ENCODE peak calls at places on chromosomes 5 and 9, in eight cellular contexts. One of them, this sample, is unnamed.

GRCh38 chr5:66518753-66519152 is 77.4 kb upstream of the MAST4 start:
- DNase-seq in ureter: no peak
- DNase-seq in progenitor cell of endocrine pancreas: no peak
- DNase-seq in Calu3: no peak
- DNase-seq in lung: no peak
- DNase-seq in HCT116: no peak
- DNase-seq in activated CD8-positive, alpha-beta memory T cell treated with anti-CD3 and anti-CD28 coated beads for 4 hours: no peak
- DNase-seq in NCI-H1417: no peak
- DNase-seq in this sample: no peak

GRCh38 chr9:23537192-23538059 is 288.6 kb downstream of the ELAVL2 start:
- DNase-seq in activated CD8-positive, alpha-beta memory T cell treated with anti-CD3 and anti-CD28 coated beads for 4 hours: no peak
- DNase-seq in Calu3: no peak
- DNase-seq in HCT116: no peak
- DNase-seq in progenitor cell of endocrine pancreas: no peak
- DNase-seq in lung: no peak
- DNase-seq in ureter: no peak
- DNase-seq in NCI-H1417: peak; percentile 37
- DNase-seq in this sample: peak; percentile 56

GRCh38 chr9:96299823-96300222 is 2.2 kb downstream of the HSD17B3 start:
- DNase-seq in Calu3: no peak
- DNase-seq in NCI-H1417: no peak
- DNase-seq in lung: no peak
- DNase-seq in progenitor cell of endocrine pancreas: no peak
- DNase-seq in HCT116: peak; percentile 16
- DNase-seq in activated CD8-positive, alpha-beta memory T cell treated with anti-CD3 and anti-CD28 coated beads for 4 hours: no peak
- DNase-seq in ureter: no peak
- DNase-seq in this sample: no peak

GRCh38 chr5:149408252-149409099 is 29.4 kb upstream of the IL17B start:
- DNase-seq in lung: no peak
- DNase-seq in ureter: no peak
- DNase-seq in progenitor cell of endocrine pancreas: no peak
- DNase-seq in Calu3: no peak
- DNase-seq in activated CD8-positive, alpha-beta memory T cell treated with anti-CD3 and anti-CD28 coated beads for 4 hours: no peak
- DNase-seq in NCI-H1417: no peak
- DNase-seq in HCT116: no peak
- DNase-seq in this sample: no peak

GRCh38 chr5:143652104-143652700 is 159.8 kb upstream of the HMHB1 start:
- DNase-seq in HCT116: no peak
- DNase-seq in progenitor cell of endocrine pancreas: no peak
- DNase-seq in NCI-H1417: no peak
- DNase-seq in ureter: no peak
- DNase-seq in lung: no peak
- DNase-seq in Calu3: no peak
- DNase-seq in activated CD8-positive, alpha-beta memory T cell treated with anti-CD3 and anti-CD28 coated beads for 4 hours: no peak
- DNase-seq in this sample: no peak

GRCh38 chr5:61332369-61332745 is 299 bp downstream of the ZSWIM6 start:
- DNase-seq in Calu3: peak; percentile 36
- DNase-seq in ureter: no peak
- DNase-seq in lung: peak; percentile 38
- DNase-seq in NCI-H1417: peak; percentile 63
- DNase-seq in HCT116: no peak
- DNase-seq in activated CD8-positive, alpha-beta memory T cell treated with anti-CD3 and anti-CD28 coated beads for 4 hours: no peak
- DNase-seq in progenitor cell of endocrine pancreas: no peak
- DNase-seq in this sample: no peak

GRCh38 chr5:61882901-61883500 is 423.0 kb upstream of the KIF2A start:
- DNase-seq in activated CD8-positive, alpha-beta memory T cell treated with anti-CD3 and anti-CD28 coated beads for 4 hours: no peak
- DNase-seq in Calu3: no peak
- DNase-seq in lung: no peak
- DNase-seq in progenitor cell of endocrine pancreas: no peak
- DNase-seq in HCT116: no peak
- DNase-seq in ureter: no peak
- DNase-seq in NCI-H1417: no peak
- DNase-seq in this sample: no peak

GRCh38 chr5:33470544-33470943 is 29.8 kb downstream of the TARS1 start:
- DNase-seq in NCI-H1417: peak; percentile 21
- DNase-seq in activated CD8-positive, alpha-beta memory T cell treated with anti-CD3 and anti-CD28 coated beads for 4 hours: no peak
- DNase-seq in lung: no peak
- DNase-seq in ureter: no peak
- DNase-seq in Calu3: peak; percentile 19
- DNase-seq in progenitor cell of endocrine pancreas: no peak
- DNase-seq in HCT116: peak; percentile 6
- DNase-seq in this sample: no peak

GRCh38 chr9:16058131-16058549 is 505.3 kb downstream of the CCDC171 start:
- DNase-seq in HCT116: no peak
- DNase-seq in lung: no peak
- DNase-seq in NCI-H1417: no peak
- DNase-seq in progenitor cell of endocrine pancreas: no peak
- DNase-seq in ureter: no peak
- DNase-seq in activated CD8-positive, alpha-beta memory T cell treated with anti-CD3 and anti-CD28 coated beads for 4 hours: no peak
- DNase-seq in Calu3: peak; percentile 13
- DNase-seq in this sample: no peak

GRCh38 chr5:78077369-78078068 is 217.0 kb downstream of the AP3B1 start:
- DNase-seq in HCT116: no peak
- DNase-seq in activated CD8-positive, alpha-beta memory T cell treated with anti-CD3 and anti-CD28 coated beads for 4 hours: no peak
- DNase-seq in NCI-H1417: no peak
- DNase-seq in ureter: no peak
- DNase-seq in lung: no peak
- DNase-seq in progenitor cell of endocrine pancreas: no peak
- DNase-seq in Calu3: no peak
- DNase-seq in this sample: no peak

GRCh38 chr5:32837211-32837610 is 126.1 kb downstream of the NPR3 start:
- DNase-seq in NCI-H1417: no peak
- DNase-seq in lung: no peak
- DNase-seq in ureter: no peak
- DNase-seq in Calu3: no peak
- DNase-seq in activated CD8-positive, alpha-beta memory T cell treated with anti-CD3 and anti-CD28 coated beads for 4 hours: no peak
- DNase-seq in HCT116: no peak
- DNase-seq in progenitor cell of endocrine pancreas: no peak
- DNase-seq in this sample: no peak

GRCh38 chr9:113556877-113557593 is 93.5 kb downstream of the RGS3 start:
- DNase-seq in activated CD8-positive, alpha-beta memory T cell treated with anti-CD3 and anti-CD28 coated beads for 4 hours: no peak
- DNase-seq in ureter: no peak
- DNase-seq in HCT116: no peak
- DNase-seq in Calu3: no peak
- DNase-seq in NCI-H1417: no peak
- DNase-seq in lung: no peak
- DNase-seq in progenitor cell of endocrine pancreas: no peak
- DNase-seq in this sample: no peak

GRCh38 chr5:154365823-154366222 is 80.0 kb upstream of the SAP30L start:
- DNase-seq in HCT116: no peak
- DNase-seq in NCI-H1417: no peak
- DNase-seq in activated CD8-positive, alpha-beta memory T cell treated with anti-CD3 and anti-CD28 coated beads for 4 hours: no peak
- DNase-seq in Calu3: no peak
- DNase-seq in progenitor cell of endocrine pancreas: no peak
- DNase-seq in lung: no peak
- DNase-seq in ureter: no peak
- DNase-seq in this sample: no peak

GRCh38 chr5:65364907-65365306 is 116.8 kb downstream of the ADAMTS6 start:
- DNase-seq in Calu3: no peak
- DNase-seq in ureter: no peak
- DNase-seq in progenitor cell of endocrine pancreas: no peak
- DNase-seq in lung: no peak
- DNase-seq in NCI-H1417: peak; percentile 20
- DNase-seq in activated CD8-positive, alpha-beta memory T cell treated with anti-CD3 and anti-CD28 coated beads for 4 hours: no peak
- DNase-seq in HCT116: no peak
- DNase-seq in this sample: no peak

GRCh38 chr5:125559296-125559695 is 812.9 kb upstream of the ZNF608 start:
- DNase-seq in progenitor cell of endocrine pancreas: no peak
- DNase-seq in Calu3: peak; percentile 44
- DNase-seq in lung: no peak
- DNase-seq in ureter: no peak
- DNase-seq in HCT116: peak; percentile 2
- DNase-seq in activated CD8-positive, alpha-beta memory T cell treated with anti-CD3 and anti-CD28 coated beads for 4 hours: no peak
- DNase-seq in NCI-H1417: no peak
- DNase-seq in this sample: no peak

GRCh38 chr9:87657190-87657589 is 68.7 kb upstream of the CTSL start:
- DNase-seq in HCT116: no peak
- DNase-seq in lung: no peak
- DNase-seq in Calu3: no peak
- DNase-seq in activated CD8-positive, alpha-beta memory T cell treated with anti-CD3 and anti-CD28 coated beads for 4 hours: no peak
- DNase-seq in progenitor cell of endocrine pancreas: no peak
- DNase-seq in NCI-H1417: no peak
- DNase-seq in ureter: no peak
- DNase-seq in this sample: no peak

GRCh38 chr9:6877671-6878161 is 119.9 kb downstream of the KDM4C start:
- DNase-seq in progenitor cell of endocrine pancreas: no peak
- DNase-seq in ureter: no peak
- DNase-seq in activated CD8-positive, alpha-beta memory T cell treated with anti-CD3 and anti-CD28 coated beads for 4 hours: no peak
- DNase-seq in NCI-H1417: no peak
- DNase-seq in lung: no peak
- DNase-seq in HCT116: no peak
- DNase-seq in Calu3: no peak
- DNase-seq in this sample: no peak

GRCh38 chr5:35777358-35778087 is 79.2 kb upstream of the IL7R start:
- DNase-seq in lung: peak; percentile 60
- DNase-seq in progenitor cell of endocrine pancreas: peak; percentile 41
- DNase-seq in Calu3: peak; percentile 62
- DNase-seq in activated CD8-positive, alpha-beta memory T cell treated with anti-CD3 and anti-CD28 coated beads for 4 hours: peak; percentile 59
- DNase-seq in NCI-H1417: peak; percentile 36
- DNase-seq in HCT116: peak; percentile 73
- DNase-seq in ureter: peak; percentile 61
- DNase-seq in this sample: no peak

GRCh38 chr5:150642991-150643710 is 2.7 kb downstream of the SYNPO start:
- DNase-seq in NCI-H1417: no peak
- DNase-seq in lung: no peak
- DNase-seq in progenitor cell of endocrine pancreas: no peak
- DNase-seq in Calu3: no peak
- DNase-seq in activated CD8-positive, alpha-beta memory T cell treated with anti-CD3 and anti-CD28 coated beads for 4 hours: no peak
- DNase-seq in ureter: no peak
- DNase-seq in HCT116: no peak
- DNase-seq in this sample: no peak

GRCh38 chr9:93081931-93082330 is 14.1 kb upstream of the CARD19 start:
- DNase-seq in Calu3: no peak
- DNase-seq in NCI-H1417: no peak
- DNase-seq in lung: no peak
- DNase-seq in progenitor cell of endocrine pancreas: no peak
- DNase-seq in activated CD8-positive, alpha-beta memory T cell treated with anti-CD3 and anti-CD28 coated beads for 4 hours: no peak
- DNase-seq in HCT116: no peak
- DNase-seq in ureter: peak; percentile 29
- DNase-seq in this sample: no peak

GRCh38 chr5:173315495-173316352 is 12.5 kb downstream of the STC2 start:
- DNase-seq in Calu3: no peak
- DNase-seq in activated CD8-positive, alpha-beta memory T cell treated with anti-CD3 and anti-CD28 coated beads for 4 hours: no peak
- DNase-seq in HCT116: no peak
- DNase-seq in progenitor cell of endocrine pancreas: no peak
- DNase-seq in ureter: no peak
- DNase-seq in NCI-H1417: peak; percentile 70
- DNase-seq in lung: no peak
- DNase-seq in this sample: no peak

GRCh38 chr9:81108391-81108790 is 581.0 kb downstream of the TLE1 start:
- DNase-seq in NCI-H1417: no peak
- DNase-seq in activated CD8-positive, alpha-beta memory T cell treated with anti-CD3 and anti-CD28 coated beads for 4 hours: no peak
- DNase-seq in ureter: no peak
- DNase-seq in Calu3: no peak
- DNase-seq in HCT116: no peak
- DNase-seq in progenitor cell of endocrine pancreas: no peak
- DNase-seq in lung: no peak
- DNase-seq in this sample: no peak

GRCh38 chr9:136527721-136528710 is 17.8 kb downstream of the NOTCH1 start:
- DNase-seq in progenitor cell of endocrine pancreas: no peak
- DNase-seq in NCI-H1417: peak; percentile 88
- DNase-seq in Calu3: no peak
- DNase-seq in HCT116: no peak
- DNase-seq in lung: no peak
- DNase-seq in activated CD8-positive, alpha-beta memory T cell treated with anti-CD3 and anti-CD28 coated beads for 4 hours: no peak
- DNase-seq in ureter: no peak
- DNase-seq in this sample: no peak

GRCh38 chr5:171107650-171108049 is 201.4 kb upstream of the TLX3 start:
- DNase-seq in activated CD8-positive, alpha-beta memory T cell treated with anti-CD3 and anti-CD28 coated beads for 4 hours: no peak
- DNase-seq in lung: no peak
- DNase-seq in HCT116: no peak
- DNase-seq in Calu3: no peak
- DNase-seq in NCI-H1417: no peak
- DNase-seq in ureter: no peak
- DNase-seq in progenitor cell of endocrine pancreas: no peak
- DNase-seq in this sample: no peak

GRCh38 chr9:93574091-93574899 is 2.1 kb upstream of the PHF2 start:
- DNase-seq in NCI-H1417: no peak
- DNase-seq in Calu3: no peak
- DNase-seq in activated CD8-positive, alpha-beta memory T cell treated with anti-CD3 and anti-CD28 coated beads for 4 hours: no peak
- DNase-seq in HCT116: no peak
- DNase-seq in progenitor cell of endocrine pancreas: no peak
- DNase-seq in ureter: no peak
- DNase-seq in lung: no peak
- DNase-seq in this sample: no peak

GRCh38 chr5:167296680-167297079 is 994.8 kb upstream of the WWC1 start:
- DNase-seq in HCT116: no peak
- DNase-seq in ureter: no peak
- DNase-seq in Calu3: no peak
- DNase-seq in progenitor cell of endocrine pancreas: no peak
- DNase-seq in lung: no peak
- DNase-seq in activated CD8-positive, alpha-beta memory T cell treated with anti-CD3 and anti-CD28 coated beads for 4 hours: no peak
- DNase-seq in NCI-H1417: no peak
- DNase-seq in this sample: no peak

GRCh38 chr5:135246923-135247795 is 151.9 kb downstream of the MACROH2A1 start:
- DNase-seq in HCT116: peak; percentile 79
- DNase-seq in lung: no peak
- DNase-seq in Calu3: peak; percentile 45
- DNase-seq in NCI-H1417: peak; percentile 12
- DNase-seq in ureter: peak; percentile 39
- DNase-seq in activated CD8-positive, alpha-beta memory T cell treated with anti-CD3 and anti-CD28 coated beads for 4 hours: no peak
- DNase-seq in progenitor cell of endocrine pancreas: no peak
- DNase-seq in this sample: peak; percentile 46

GRCh38 chr9:8723195-8723594 is 923.6 kb upstream of the DMAC1 start:
- DNase-seq in HCT116: no peak
- DNase-seq in ureter: no peak
- DNase-seq in NCI-H1417: no peak
- DNase-seq in progenitor cell of endocrine pancreas: no peak
- DNase-seq in lung: no peak
- DNase-seq in Calu3: no peak
- DNase-seq in activated CD8-positive, alpha-beta memory T cell treated with anti-CD3 and anti-CD28 coated beads for 4 hours: no peak
- DNase-seq in this sample: no peak

GRCh38 chr9:35097573-35097972 is 1.2 kb upstream of the PIGO start:
- DNase-seq in ureter: no peak
- DNase-seq in HCT116: no peak
- DNase-seq in progenitor cell of endocrine pancreas: no peak
- DNase-seq in NCI-H1417: no peak
- DNase-seq in activated CD8-positive, alpha-beta memory T cell treated with anti-CD3 and anti-CD28 coated beads for 4 hours: no peak
- DNase-seq in lung: no peak
- DNase-seq in Calu3: no peak
- DNase-seq in this sample: no peak

This sample was measured in H1.